ENCODE peak calls at places on chromosomes 16 and 17, in nine cellular contexts. One of them, this sample, is unnamed.

GRCh38 chr17:50918933-50919296 is 52.8 kb upstream of the TOB1 start:
- DNase-seq in kidney tubule cell: peak; percentile 30
- DNase-seq in hypothalamus: peak; percentile 54
- DNase-seq in NCI-H2029: no peak
- DNase-seq in amniotic stem cell: no peak
- DNase-seq in natural killer cell: no peak
- DNase-seq in omental fat pad: no peak
- DNase-seq in activated CD4-positive, alpha-beta T cell treated with anti-CD3 and anti-CD28 coated beads, Interleukin-2, amount 50 U/mL, for 1 hour: peak; percentile 22
- DNase-seq in ACHN: no peak
- DNase-seq in this sample: no peak

GRCh38 chr16:87809150-87809902 is 43.5 kb upstream of the KLHDC4 start:
- DNase-seq in kidney tubule cell: no peak
- DNase-seq in hypothalamus: no peak
- DNase-seq in NCI-H2029: no peak
- DNase-seq in amniotic stem cell: no peak
- DNase-seq in natural killer cell: no peak
- DNase-seq in omental fat pad: no peak
- DNase-seq in activated CD4-positive, alpha-beta T cell treated with anti-CD3 and anti-CD28 coated beads, Interleukin-2, amount 50 U/mL, for 1 hour: no peak
- DNase-seq in ACHN: no peak
- DNase-seq in this sample: no peak

GRCh38 chr16:56700195-56700594 is 17.9 kb downstream of the MT1X start:
- DNase-seq in kidney tubule cell: no peak
- DNase-seq in hypothalamus: no peak
- DNase-seq in NCI-H2029: no peak
- DNase-seq in amniotic stem cell: no peak
- DNase-seq in natural killer cell: no peak
- DNase-seq in omental fat pad: no peak
- DNase-seq in activated CD4-positive, alpha-beta T cell treated with anti-CD3 and anti-CD28 coated beads, Interleukin-2, amount 50 U/mL, for 1 hour: no peak
- DNase-seq in ACHN: no peak
- DNase-seq in this sample: no peak

GRCh38 chr17:2635241-2635640 is 41.8 kb downstream of the PAFAH1B1 start:
- DNase-seq in kidney tubule cell: peak; percentile 9
- DNase-seq in hypothalamus: no peak
- DNase-seq in NCI-H2029: no peak
- DNase-seq in amniotic stem cell: no peak
- DNase-seq in natural killer cell: no peak
- DNase-seq in omental fat pad: no peak
- DNase-seq in activated CD4-positive, alpha-beta T cell treated with anti-CD3 and anti-CD28 coated beads, Interleukin-2, amount 50 U/mL, for 1 hour: no peak
- DNase-seq in ACHN: peak; percentile 12
- DNase-seq in this sample: no peak

GRCh38 chr17:14033166-14033565 is 36.1 kb upstream of the COX10 start:
- DNase-seq in kidney tubule cell: no peak
- DNase-seq in hypothalamus: no peak
- DNase-seq in NCI-H2029: peak; percentile 0
- DNase-seq in amniotic stem cell: no peak
- DNase-seq in natural killer cell: no peak
- DNase-seq in omental fat pad: no peak
- DNase-seq in activated CD4-positive, alpha-beta T cell treated with anti-CD3 and anti-CD28 coated beads, Interleukin-2, amount 50 U/mL, for 1 hour: no peak
- DNase-seq in ACHN: no peak
- DNase-seq in this sample: peak; percentile 96

GRCh38 chr17:61635913-61636432 is 45.0 kb upstream of the NACA2 start:
- DNase-seq in kidney tubule cell: peak; percentile 56
- DNase-seq in hypothalamus: no peak
- DNase-seq in NCI-H2029: peak; percentile 35
- DNase-seq in amniotic stem cell: no peak
- DNase-seq in natural killer cell: peak; percentile 28
- DNase-seq in omental fat pad: no peak
- DNase-seq in activated CD4-positive, alpha-beta T cell treated with anti-CD3 and anti-CD28 coated beads, Interleukin-2, amount 50 U/mL, for 1 hour: peak; percentile 39
- DNase-seq in ACHN: peak; percentile 67
- DNase-seq in this sample: peak; percentile 54

GRCh38 chr17:73496232-73496631 is 148.0 kb downstream of the SDK2 start:
- DNase-seq in kidney tubule cell: no peak
- DNase-seq in hypothalamus: no peak
- DNase-seq in NCI-H2029: no peak
- DNase-seq in amniotic stem cell: no peak
- DNase-seq in natural killer cell: no peak
- DNase-seq in omental fat pad: no peak
- DNase-seq in activated CD4-positive, alpha-beta T cell treated with anti-CD3 and anti-CD28 coated beads, Interleukin-2, amount 50 U/mL, for 1 hour: no peak
- DNase-seq in ACHN: no peak
- DNase-seq in this sample: no peak

GRCh38 chr17:29949708-29950107 is 8.3 kb downstream of the EFCAB5 start:
- DNase-seq in kidney tubule cell: no peak
- DNase-seq in hypothalamus: no peak
- DNase-seq in NCI-H2029: peak; percentile 5
- DNase-seq in amniotic stem cell: no peak
- DNase-seq in natural killer cell: no peak
- DNase-seq in omental fat pad: no peak
- DNase-seq in activated CD4-positive, alpha-beta T cell treated with anti-CD3 and anti-CD28 coated beads, Interleukin-2, amount 50 U/mL, for 1 hour: no peak
- DNase-seq in ACHN: no peak
- DNase-seq in this sample: peak; percentile 25

GRCh38 chr17:56499799-56500388 is 93.6 kb upstream of the NOG start:
- DNase-seq in kidney tubule cell: peak; percentile 49
- DNase-seq in hypothalamus: no peak
- DNase-seq in NCI-H2029: no peak
- DNase-seq in amniotic stem cell: no peak
- DNase-seq in natural killer cell: no peak
- DNase-seq in omental fat pad: no peak
- DNase-seq in activated CD4-positive, alpha-beta T cell treated with anti-CD3 and anti-CD28 coated beads, Interleukin-2, amount 50 U/mL, for 1 hour: peak; percentile 4
- DNase-seq in ACHN: peak; percentile 58
- DNase-seq in this sample: no peak

GRCh38 chr17:73394523-73395450 is 83.0 kb upstream of the CDC42EP4 start:
- DNase-seq in kidney tubule cell: peak; percentile 18
- DNase-seq in hypothalamus: no peak
- DNase-seq in NCI-H2029: peak; percentile 62
- DNase-seq in amniotic stem cell: no peak
- DNase-seq in natural killer cell: no peak
- DNase-seq in omental fat pad: no peak
- DNase-seq in activated CD4-positive, alpha-beta T cell treated with anti-CD3 and anti-CD28 coated beads, Interleukin-2, amount 50 U/mL, for 1 hour: no peak
- DNase-seq in ACHN: no peak
- DNase-seq in this sample: no peak

GRCh38 chr17:62703776-62704380 is 76.4 kb downstream of the MRC2 start:
- DNase-seq in kidney tubule cell: peak; percentile 83
- DNase-seq in hypothalamus: peak; percentile 72
- DNase-seq in NCI-H2029: peak; percentile 31
- DNase-seq in amniotic stem cell: peak; percentile 41
- DNase-seq in natural killer cell: peak; percentile 77
- DNase-seq in omental fat pad: no peak
- DNase-seq in activated CD4-positive, alpha-beta T cell treated with anti-CD3 and anti-CD28 coated beads, Interleukin-2, amount 50 U/mL, for 1 hour: peak; percentile 62
- DNase-seq in ACHN: peak; percentile 74
- DNase-seq in this sample: no peak

GRCh38 chr16:57533618-57534336 is 2.6 kb downstream of the CCDC102A start:
- DNase-seq in kidney tubule cell: no peak
- DNase-seq in hypothalamus: no peak
- DNase-seq in NCI-H2029: no peak
- DNase-seq in amniotic stem cell: no peak
- DNase-seq in natural killer cell: peak; percentile 16
- DNase-seq in omental fat pad: peak; percentile 22
- DNase-seq in activated CD4-positive, alpha-beta T cell treated with anti-CD3 and anti-CD28 coated beads, Interleukin-2, amount 50 U/mL, for 1 hour: no peak
- DNase-seq in ACHN: no peak
- DNase-seq in this sample: no peak

GRCh38 chr17:75475851-75476250 is 19.4 kb downstream of the TMEM94 start:
- DNase-seq in kidney tubule cell: no peak
- DNase-seq in hypothalamus: no peak
- DNase-seq in NCI-H2029: no peak
- DNase-seq in amniotic stem cell: no peak
- DNase-seq in natural killer cell: no peak
- DNase-seq in omental fat pad: no peak
- DNase-seq in activated CD4-positive, alpha-beta T cell treated with anti-CD3 and anti-CD28 coated beads, Interleukin-2, amount 50 U/mL, for 1 hour: no peak
- DNase-seq in ACHN: no peak
- DNase-seq in this sample: peak; percentile 40

GRCh38 chr16:51035110-51035498 is 116.0 kb downstream of the SALL1 start:
- DNase-seq in kidney tubule cell: peak; percentile 17
- DNase-seq in hypothalamus: no peak
- DNase-seq in NCI-H2029: no peak
- DNase-seq in amniotic stem cell: no peak
- DNase-seq in natural killer cell: no peak
- DNase-seq in omental fat pad: no peak
- DNase-seq in activated CD4-positive, alpha-beta T cell treated with anti-CD3 and anti-CD28 coated beads, Interleukin-2, amount 50 U/mL, for 1 hour: no peak
- DNase-seq in ACHN: no peak
- DNase-seq in this sample: no peak

GRCh38 chr17:76370261-76370993 is 14.0 kb upstream of the SPHK1 start:
- DNase-seq in kidney tubule cell: peak; percentile 95
- DNase-seq in hypothalamus: peak; percentile 25
- DNase-seq in NCI-H2029: no peak
- DNase-seq in amniotic stem cell: peak; percentile 81
- DNase-seq in natural killer cell: no peak
- DNase-seq in omental fat pad: no peak
- DNase-seq in activated CD4-positive, alpha-beta T cell treated with anti-CD3 and anti-CD28 coated beads, Interleukin-2, amount 50 U/mL, for 1 hour: no peak
- DNase-seq in ACHN: no peak
- DNase-seq in this sample: no peak

GRCh38 chr17:77125432-77125901 is 15.3 kb upstream of the SEC14L1 start:
- DNase-seq in kidney tubule cell: peak; percentile 99
- DNase-seq in hypothalamus: no peak
- DNase-seq in NCI-H2029: no peak
- DNase-seq in amniotic stem cell: no peak
- DNase-seq in natural killer cell: no peak
- DNase-seq in omental fat pad: no peak
- DNase-seq in activated CD4-positive, alpha-beta T cell treated with anti-CD3 and anti-CD28 coated beads, Interleukin-2, amount 50 U/mL, for 1 hour: no peak
- DNase-seq in ACHN: peak; percentile 96
- DNase-seq in this sample: no peak

GRCh38 chr17:32622540-32622939 is 135.7 kb downstream of the CDK5R1 start:
- DNase-seq in kidney tubule cell: no peak
- DNase-seq in hypothalamus: no peak
- DNase-seq in NCI-H2029: no peak
- DNase-seq in amniotic stem cell: no peak
- DNase-seq in natural killer cell: no peak
- DNase-seq in omental fat pad: no peak
- DNase-seq in activated CD4-positive, alpha-beta T cell treated with anti-CD3 and anti-CD28 coated beads, Interleukin-2, amount 50 U/mL, for 1 hour: no peak
- DNase-seq in ACHN: no peak
- DNase-seq in this sample: no peak

GRCh38 chr16:67155305-67156145 is 4.2 kb downstream of the TRADD start:
- DNase-seq in kidney tubule cell: peak; percentile 75
- DNase-seq in hypothalamus: peak; percentile 74
- DNase-seq in NCI-H2029: peak; percentile 36
- DNase-seq in amniotic stem cell: no peak
- DNase-seq in natural killer cell: peak; percentile 79
- DNase-seq in omental fat pad: no peak
- DNase-seq in activated CD4-positive, alpha-beta T cell treated with anti-CD3 and anti-CD28 coated beads, Interleukin-2, amount 50 U/mL, for 1 hour: peak; percentile 77
- DNase-seq in ACHN: no peak
- DNase-seq in this sample: no peak

GRCh38 chr17:59381716-59382570 is 50.5 kb downstream of the YPEL2 start:
- DNase-seq in kidney tubule cell: no peak
- DNase-seq in hypothalamus: peak; percentile 60
- DNase-seq in NCI-H2029: peak; percentile 91
- DNase-seq in amniotic stem cell: no peak
- DNase-seq in natural killer cell: no peak
- DNase-seq in omental fat pad: no peak
- DNase-seq in activated CD4-positive, alpha-beta T cell treated with anti-CD3 and anti-CD28 coated beads, Interleukin-2, amount 50 U/mL, for 1 hour: no peak
- DNase-seq in ACHN: no peak
- DNase-seq in this sample: peak; percentile 61

GRCh38 chr17:55845385-55845784 is 94.5 kb downstream of the PCTP start:
- DNase-seq in kidney tubule cell: peak; percentile 40
- DNase-seq in hypothalamus: peak; percentile 23
- DNase-seq in NCI-H2029: no peak
- DNase-seq in amniotic stem cell: peak; percentile 14
- DNase-seq in natural killer cell: no peak
- DNase-seq in omental fat pad: peak; percentile 23
- DNase-seq in activated CD4-positive, alpha-beta T cell treated with anti-CD3 and anti-CD28 coated beads, Interleukin-2, amount 50 U/mL, for 1 hour: peak; percentile 1
- DNase-seq in ACHN: no peak
- DNase-seq in this sample: peak; percentile 3

GRCh38 chr16:83602797-83603735 is 204.7 kb upstream of the HSBP1 start:
- DNase-seq in kidney tubule cell: no peak
- DNase-seq in hypothalamus: no peak
- DNase-seq in NCI-H2029: no peak
- DNase-seq in amniotic stem cell: no peak
- DNase-seq in natural killer cell: no peak
- DNase-seq in omental fat pad: no peak
- DNase-seq in activated CD4-positive, alpha-beta T cell treated with anti-CD3 and anti-CD28 coated beads, Interleukin-2, amount 50 U/mL, for 1 hour: no peak
- DNase-seq in ACHN: no peak
- DNase-seq in this sample: no peak

This sample was measured in foreskin melanocyte.